ENCODE peak calls at places on chromosomes 6 and 20, in eight cellular contexts. One of them, this sample, is unnamed.
A peak's percentile ranks its signal among the peaks of the same experiment; 100 is the strongest.

GRCh38 chr6:84422380-84422968 is 195.0 kb upstream of the CEP162 start:
- DNase-seq in DMS 273 treated with DMSO at 0.1 percent for 48 hours: no peak
- DNase-seq in activated CD8-positive, alpha-beta memory T cell treated with anti-CD3 and anti-CD28 coated beads for 4 hours: no peak
- DNase-seq in NCI-H82: peak; percentile 63
- DNase-seq in activated T-cell treated with anti-CD3 and anti-CD28 coated beads, Interleukin-2, amount 50 U/mL, for 72 hours: peak; percentile 29
- DNase-seq in T-helper 1 cell: no peak
- DNase-seq in GM04504: no peak
- DNase-seq in NCI-H2029 treated with DMSO at 0.1 percent for 48 hours: no peak
- DNase-seq in this sample: peak; percentile 17

GRCh38 chr20:62378215-62378614 is 8.7 kb upstream of the RPS21 start:
- DNase-seq in NCI-H82: no peak
- DNase-seq in activated T-cell treated with anti-CD3 and anti-CD28 coated beads, Interleukin-2, amount 50 U/mL, for 72 hours: no peak
- DNase-seq in GM04504: no peak
- DNase-seq in activated CD8-positive, alpha-beta memory T cell treated with anti-CD3 and anti-CD28 coated beads for 4 hours: no peak
- DNase-seq in DMS 273 treated with DMSO at 0.1 percent for 48 hours: no peak
- DNase-seq in NCI-H2029 treated with DMSO at 0.1 percent for 48 hours: no peak
- DNase-seq in T-helper 1 cell: no peak
- DNase-seq in this sample: no peak

GRCh38 chr20:51528263-51529026 is 14.1 kb downstream of the NFATC2 start:
- DNase-seq in DMS 273 treated with DMSO at 0.1 percent for 48 hours: no peak
- DNase-seq in NCI-H2029 treated with DMSO at 0.1 percent for 48 hours: no peak
- DNase-seq in activated CD8-positive, alpha-beta memory T cell treated with anti-CD3 and anti-CD28 coated beads for 4 hours: no peak
- DNase-seq in GM04504: no peak
- DNase-seq in NCI-H82: no peak
- DNase-seq in T-helper 1 cell: peak; percentile 42
- DNase-seq in activated T-cell treated with anti-CD3 and anti-CD28 coated beads, Interleukin-2, amount 50 U/mL, for 72 hours: peak; percentile 69
- DNase-seq in this sample: no peak

GRCh38 chr6:84498905-84499304 is 265.5 kb downstream of the TBX18 start:
- DNase-seq in NCI-H2029 treated with DMSO at 0.1 percent for 48 hours: no peak
- DNase-seq in DMS 273 treated with DMSO at 0.1 percent for 48 hours: no peak
- DNase-seq in activated CD8-positive, alpha-beta memory T cell treated with anti-CD3 and anti-CD28 coated beads for 4 hours: no peak
- DNase-seq in NCI-H82: no peak
- DNase-seq in activated T-cell treated with anti-CD3 and anti-CD28 coated beads, Interleukin-2, amount 50 U/mL, for 72 hours: no peak
- DNase-seq in T-helper 1 cell: no peak
- DNase-seq in GM04504: no peak
- DNase-seq in this sample: no peak

GRCh38 chr20:48467622-48468021 is 360.2 kb downstream of the PREX1 start:
- DNase-seq in T-helper 1 cell: no peak
- DNase-seq in activated T-cell treated with anti-CD3 and anti-CD28 coated beads, Interleukin-2, amount 50 U/mL, for 72 hours: peak; percentile 23
- DNase-seq in GM04504: no peak
- DNase-seq in activated CD8-positive, alpha-beta memory T cell treated with anti-CD3 and anti-CD28 coated beads for 4 hours: no peak
- DNase-seq in DMS 273 treated with DMSO at 0.1 percent for 48 hours: no peak
- DNase-seq in NCI-H2029 treated with DMSO at 0.1 percent for 48 hours: no peak
- DNase-seq in NCI-H82: peak; percentile 40
- DNase-seq in this sample: no peak

GRCh38 chr20:40683221-40683893 is 5.7 kb downstream of the MAFB start:
- DNase-seq in DMS 273 treated with DMSO at 0.1 percent for 48 hours: no peak
- DNase-seq in NCI-H82: peak; percentile 13
- DNase-seq in NCI-H2029 treated with DMSO at 0.1 percent for 48 hours: no peak
- DNase-seq in GM04504: no peak
- DNase-seq in T-helper 1 cell: no peak
- DNase-seq in activated CD8-positive, alpha-beta memory T cell treated with anti-CD3 and anti-CD28 coated beads for 4 hours: no peak
- DNase-seq in activated T-cell treated with anti-CD3 and anti-CD28 coated beads, Interleukin-2, amount 50 U/mL, for 72 hours: no peak
- DNase-seq in this sample: no peak

GRCh38 chr6:125942677-125943527 is 13.7 kb upstream of the HINT3 start:
- DNase-seq in NCI-H82: no peak
- DNase-seq in DMS 273 treated with DMSO at 0.1 percent for 48 hours: no peak
- DNase-seq in T-helper 1 cell: no peak
- DNase-seq in activated CD8-positive, alpha-beta memory T cell treated with anti-CD3 and anti-CD28 coated beads for 4 hours: no peak
- DNase-seq in GM04504: no peak
- DNase-seq in activated T-cell treated with anti-CD3 and anti-CD28 coated beads, Interleukin-2, amount 50 U/mL, for 72 hours: no peak
- DNase-seq in NCI-H2029 treated with DMSO at 0.1 percent for 48 hours: no peak
- DNase-seq in this sample: no peak

GRCh38 chr6:81362246-81362645 is 390.2 kb downstream of the TENT5A start:
- DNase-seq in NCI-H82: no peak
- DNase-seq in NCI-H2029 treated with DMSO at 0.1 percent for 48 hours: peak; percentile 20
- DNase-seq in activated T-cell treated with anti-CD3 and anti-CD28 coated beads, Interleukin-2, amount 50 U/mL, for 72 hours: no peak
- DNase-seq in activated CD8-positive, alpha-beta memory T cell treated with anti-CD3 and anti-CD28 coated beads for 4 hours: no peak
- DNase-seq in T-helper 1 cell: no peak
- DNase-seq in GM04504: no peak
- DNase-seq in DMS 273 treated with DMSO at 0.1 percent for 48 hours: no peak
- DNase-seq in this sample: no peak

GRCh38 chr20:48791666-48792071 is 36.1 kb downstream of the PREX1 start:
- DNase-seq in NCI-H82: no peak
- DNase-seq in GM04504: peak; percentile 35
- DNase-seq in DMS 273 treated with DMSO at 0.1 percent for 48 hours: no peak
- DNase-seq in NCI-H2029 treated with DMSO at 0.1 percent for 48 hours: no peak
- DNase-seq in activated CD8-positive, alpha-beta memory T cell treated with anti-CD3 and anti-CD28 coated beads for 4 hours: no peak
- DNase-seq in T-helper 1 cell: no peak
- DNase-seq in activated T-cell treated with anti-CD3 and anti-CD28 coated beads, Interleukin-2, amount 50 U/mL, for 72 hours: no peak
- DNase-seq in this sample: no peak

GRCh38 chr20:21725892-21726291 is 20.4 kb downstream of the PAX1 start:
- DNase-seq in GM04504: no peak
- DNase-seq in DMS 273 treated with DMSO at 0.1 percent for 48 hours: no peak
- DNase-seq in NCI-H82: no peak
- DNase-seq in NCI-H2029 treated with DMSO at 0.1 percent for 48 hours: no peak
- DNase-seq in activated T-cell treated with anti-CD3 and anti-CD28 coated beads, Interleukin-2, amount 50 U/mL, for 72 hours: no peak
- DNase-seq in activated CD8-positive, alpha-beta memory T cell treated with anti-CD3 and anti-CD28 coated beads for 4 hours: no peak
- DNase-seq in T-helper 1 cell: no peak
- DNase-seq in this sample: no peak

GRCh38 chr6:12288211-12288618 is 1.9 kb upstream of the EDN1 start:
- DNase-seq in GM04504: no peak
- DNase-seq in activated T-cell treated with anti-CD3 and anti-CD28 coated beads, Interleukin-2, amount 50 U/mL, for 72 hours: no peak
- DNase-seq in DMS 273 treated with DMSO at 0.1 percent for 48 hours: no peak
- DNase-seq in activated CD8-positive, alpha-beta memory T cell treated with anti-CD3 and anti-CD28 coated beads for 4 hours: no peak
- DNase-seq in T-helper 1 cell: no peak
- DNase-seq in NCI-H2029 treated with DMSO at 0.1 percent for 48 hours: peak; percentile 30
- DNase-seq in NCI-H82: no peak
- DNase-seq in this sample: no peak

GRCh38 chr6:87391334-87391733 is 16.4 kb upstream of the CFAP206 start:
- DNase-seq in NCI-H2029 treated with DMSO at 0.1 percent for 48 hours: peak; percentile 8
- DNase-seq in activated CD8-positive, alpha-beta memory T cell treated with anti-CD3 and anti-CD28 coated beads for 4 hours: no peak
- DNase-seq in T-helper 1 cell: no peak
- DNase-seq in DMS 273 treated with DMSO at 0.1 percent for 48 hours: no peak
- DNase-seq in activated T-cell treated with anti-CD3 and anti-CD28 coated beads, Interleukin-2, amount 50 U/mL, for 72 hours: no peak
- DNase-seq in GM04504: peak; percentile 10
- DNase-seq in NCI-H82: peak; percentile 43
- DNase-seq in this sample: no peak

GRCh38 chr6:146931214-146931613 is 273.0 kb upstream of the STXBP5 start:
- DNase-seq in GM04504: no peak
- DNase-seq in activated T-cell treated with anti-CD3 and anti-CD28 coated beads, Interleukin-2, amount 50 U/mL, for 72 hours: no peak
- DNase-seq in NCI-H2029 treated with DMSO at 0.1 percent for 48 hours: no peak
- DNase-seq in DMS 273 treated with DMSO at 0.1 percent for 48 hours: no peak
- DNase-seq in NCI-H82: peak; percentile 12
- DNase-seq in activated CD8-positive, alpha-beta memory T cell treated with anti-CD3 and anti-CD28 coated beads for 4 hours: no peak
- DNase-seq in T-helper 1 cell: no peak
- DNase-seq in this sample: no peak

GRCh38 chr6:53831956-53832660 is 37.3 kb downstream of the LRRC1 start:
- DNase-seq in GM04504: no peak
- DNase-seq in NCI-H82: no peak
- DNase-seq in T-helper 1 cell: no peak
- DNase-seq in activated T-cell treated with anti-CD3 and anti-CD28 coated beads, Interleukin-2, amount 50 U/mL, for 72 hours: no peak
- DNase-seq in NCI-H2029 treated with DMSO at 0.1 percent for 48 hours: no peak
- DNase-seq in activated CD8-positive, alpha-beta memory T cell treated with anti-CD3 and anti-CD28 coated beads for 4 hours: no peak
- DNase-seq in DMS 273 treated with DMSO at 0.1 percent for 48 hours: no peak
- DNase-seq in this sample: no peak

GRCh38 chr6:158783167-158783450 is 36.1 kb downstream of the EZR start:
- DNase-seq in NCI-H82: no peak
- DNase-seq in T-helper 1 cell: no peak
- DNase-seq in DMS 273 treated with DMSO at 0.1 percent for 48 hours: no peak
- DNase-seq in activated T-cell treated with anti-CD3 and anti-CD28 coated beads, Interleukin-2, amount 50 U/mL, for 72 hours: no peak
- DNase-seq in GM04504: no peak
- DNase-seq in NCI-H2029 treated with DMSO at 0.1 percent for 48 hours: no peak
- DNase-seq in activated CD8-positive, alpha-beta memory T cell treated with anti-CD3 and anti-CD28 coated beads for 4 hours: no peak
- DNase-seq in this sample: no peak

GRCh38 chr6:34688956-34689355 is 7.6 kb downstream of the ILRUN start:
- DNase-seq in NCI-H82: no peak
- DNase-seq in T-helper 1 cell: no peak
- DNase-seq in NCI-H2029 treated with DMSO at 0.1 percent for 48 hours: no peak
- DNase-seq in activated T-cell treated with anti-CD3 and anti-CD28 coated beads, Interleukin-2, amount 50 U/mL, for 72 hours: no peak
- DNase-seq in GM04504: no peak
- DNase-seq in activated CD8-positive, alpha-beta memory T cell treated with anti-CD3 and anti-CD28 coated beads for 4 hours: no peak
- DNase-seq in DMS 273 treated with DMSO at 0.1 percent for 48 hours: no peak
- DNase-seq in this sample: no peak

GRCh38 chr20:19211252-19211651 is 1.2 kb upstream of the SLC24A3 start:
- DNase-seq in activated T-cell treated with anti-CD3 and anti-CD28 coated beads, Interleukin-2, amount 50 U/mL, for 72 hours: no peak
- DNase-seq in activated CD8-positive, alpha-beta memory T cell treated with anti-CD3 and anti-CD28 coated beads for 4 hours: no peak
- DNase-seq in NCI-H2029 treated with DMSO at 0.1 percent for 48 hours: no peak
- DNase-seq in GM04504: no peak
- DNase-seq in T-helper 1 cell: no peak
- DNase-seq in NCI-H82: no peak
- DNase-seq in DMS 273 treated with DMSO at 0.1 percent for 48 hours: no peak
- DNase-seq in this sample: no peak

GRCh38 chr20:8330785-8331699 is 199.0 kb downstream of the PLCB1 start:
- DNase-seq in activated CD8-positive, alpha-beta memory T cell treated with anti-CD3 and anti-CD28 coated beads for 4 hours: no peak
- DNase-seq in GM04504: no peak
- DNase-seq in T-helper 1 cell: no peak
- DNase-seq in NCI-H82: no peak
- DNase-seq in activated T-cell treated with anti-CD3 and anti-CD28 coated beads, Interleukin-2, amount 50 U/mL, for 72 hours: no peak
- DNase-seq in DMS 273 treated with DMSO at 0.1 percent for 48 hours: no peak
- DNase-seq in NCI-H2029 treated with DMSO at 0.1 percent for 48 hours: no peak
- DNase-seq in this sample: no peak

GRCh38 chr6:491233-491632 is 99.7 kb downstream of the IRF4 start:
- DNase-seq in NCI-H82: no peak
- DNase-seq in T-helper 1 cell: no peak
- DNase-seq in NCI-H2029 treated with DMSO at 0.1 percent for 48 hours: no peak
- DNase-seq in activated CD8-positive, alpha-beta memory T cell treated with anti-CD3 and anti-CD28 coated beads for 4 hours: no peak
- DNase-seq in DMS 273 treated with DMSO at 0.1 percent for 48 hours: no peak
- DNase-seq in activated T-cell treated with anti-CD3 and anti-CD28 coated beads, Interleukin-2, amount 50 U/mL, for 72 hours: peak; percentile 63
- DNase-seq in GM04504: no peak
- DNase-seq in this sample: no peak

GRCh38 chr6:97819680-97820079 is 536.7 kb upstream of the MMS22L start:
- DNase-seq in NCI-H2029 treated with DMSO at 0.1 percent for 48 hours: no peak
- DNase-seq in T-helper 1 cell: no peak
- DNase-seq in activated CD8-positive, alpha-beta memory T cell treated with anti-CD3 and anti-CD28 coated beads for 4 hours: no peak
- DNase-seq in activated T-cell treated with anti-CD3 and anti-CD28 coated beads, Interleukin-2, amount 50 U/mL, for 72 hours: no peak
- DNase-seq in GM04504: no peak
- DNase-seq in DMS 273 treated with DMSO at 0.1 percent for 48 hours: no peak
- DNase-seq in NCI-H82: no peak
- DNase-seq in this sample: no peak

GRCh38 chr6:29696147-29697129 is 15.5 kb upstream of the ZFP57 start:
- DNase-seq in NCI-H2029 treated with DMSO at 0.1 percent for 48 hours: no peak
- DNase-seq in activated T-cell treated with anti-CD3 and anti-CD28 coated beads, Interleukin-2, amount 50 U/mL, for 72 hours: no peak
- DNase-seq in GM04504: no peak
- DNase-seq in NCI-H82: peak; percentile 31
- DNase-seq in T-helper 1 cell: no peak
- DNase-seq in DMS 273 treated with DMSO at 0.1 percent for 48 hours: no peak
- DNase-seq in activated CD8-positive, alpha-beta memory T cell treated with anti-CD3 and anti-CD28 coated beads for 4 hours: no peak
- DNase-seq in this sample: no peak

GRCh38 chr20:59074456-59074855 is 31.9 kb upstream of the PRELID3B start:
- DNase-seq in DMS 273 treated with DMSO at 0.1 percent for 48 hours: no peak
- DNase-seq in NCI-H82: no peak
- DNase-seq in activated T-cell treated with anti-CD3 and anti-CD28 coated beads, Interleukin-2, amount 50 U/mL, for 72 hours: peak; percentile 20
- DNase-seq in NCI-H2029 treated with DMSO at 0.1 percent for 48 hours: no peak
- DNase-seq in GM04504: no peak
- DNase-seq in activated CD8-positive, alpha-beta memory T cell treated with anti-CD3 and anti-CD28 coated beads for 4 hours: no peak
- DNase-seq in T-helper 1 cell: no peak
- DNase-seq in this sample: no peak

GRCh38 chr6:79601020-79601609 is 30.0 kb upstream of the SH3BGRL2 start:
- DNase-seq in T-helper 1 cell: no peak
- DNase-seq in NCI-H2029 treated with DMSO at 0.1 percent for 48 hours: no peak
- DNase-seq in DMS 273 treated with DMSO at 0.1 percent for 48 hours: no peak
- DNase-seq in activated CD8-positive, alpha-beta memory T cell treated with anti-CD3 and anti-CD28 coated beads for 4 hours: no peak
- DNase-seq in activated T-cell treated with anti-CD3 and anti-CD28 coated beads, Interleukin-2, amount 50 U/mL, for 72 hours: no peak
- DNase-seq in GM04504: peak; percentile 12
- DNase-seq in NCI-H82: no peak
- DNase-seq in this sample: peak; percentile 39

GRCh38 chr20:41141153-41141815 is 3.9 kb downstream of the PLCG1 start:
- DNase-seq in activated T-cell treated with anti-CD3 and anti-CD28 coated beads, Interleukin-2, amount 50 U/mL, for 72 hours: no peak
- DNase-seq in activated CD8-positive, alpha-beta memory T cell treated with anti-CD3 and anti-CD28 coated beads for 4 hours: no peak
- DNase-seq in GM04504: no peak
- DNase-seq in NCI-H82: no peak
- DNase-seq in NCI-H2029 treated with DMSO at 0.1 percent for 48 hours: no peak
- DNase-seq in DMS 273 treated with DMSO at 0.1 percent for 48 hours: no peak
- DNase-seq in T-helper 1 cell: no peak
- DNase-seq in this sample: no peak

GRCh38 chr6:126181890-126182289 is 158.0 kb upstream of the CENPW start:
- DNase-seq in activated T-cell treated with anti-CD3 and anti-CD28 coated beads, Interleukin-2, amount 50 U/mL, for 72 hours: no peak
- DNase-seq in T-helper 1 cell: no peak
- DNase-seq in NCI-H82: no peak
- DNase-seq in DMS 273 treated with DMSO at 0.1 percent for 48 hours: no peak
- DNase-seq in NCI-H2029 treated with DMSO at 0.1 percent for 48 hours: no peak
- DNase-seq in GM04504: no peak
- DNase-seq in activated CD8-positive, alpha-beta memory T cell treated with anti-CD3 and anti-CD28 coated beads for 4 hours: no peak
- DNase-seq in this sample: no peak

GRCh38 chr20:62025832-62026563 is 39.7 kb downstream of the TAF4 start:
- DNase-seq in activated CD8-positive, alpha-beta memory T cell treated with anti-CD3 and anti-CD28 coated beads for 4 hours: no peak
- DNase-seq in DMS 273 treated with DMSO at 0.1 percent for 48 hours: no peak
- DNase-seq in NCI-H2029 treated with DMSO at 0.1 percent for 48 hours: no peak
- DNase-seq in T-helper 1 cell: no peak
- DNase-seq in NCI-H82: peak; percentile 20
- DNase-seq in activated T-cell treated with anti-CD3 and anti-CD28 coated beads, Interleukin-2, amount 50 U/mL, for 72 hours: peak; percentile 6
- DNase-seq in GM04504: peak; percentile 35
- DNase-seq in this sample: no peak

GRCh38 chr20:38373231-38373867 is 27.1 kb downstream of the LBP start:
- DNase-seq in activated CD8-positive, alpha-beta memory T cell treated with anti-CD3 and anti-CD28 coated beads for 4 hours: no peak
- DNase-seq in NCI-H2029 treated with DMSO at 0.1 percent for 48 hours: no peak
- DNase-seq in T-helper 1 cell: no peak
- DNase-seq in activated T-cell treated with anti-CD3 and anti-CD28 coated beads, Interleukin-2, amount 50 U/mL, for 72 hours: no peak
- DNase-seq in GM04504: no peak
- DNase-seq in DMS 273 treated with DMSO at 0.1 percent for 48 hours: no peak
- DNase-seq in NCI-H82: no peak
- DNase-seq in this sample: no peak

GRCh38 chr6:9136141-9136865 is 701.0 kb upstream of the SLC35B3 start:
- DNase-seq in activated T-cell treated with anti-CD3 and anti-CD28 coated beads, Interleukin-2, amount 50 U/mL, for 72 hours: no peak
- DNase-seq in DMS 273 treated with DMSO at 0.1 percent for 48 hours: no peak
- DNase-seq in NCI-H2029 treated with DMSO at 0.1 percent for 48 hours: no peak
- DNase-seq in NCI-H82: no peak
- DNase-seq in T-helper 1 cell: no peak
- DNase-seq in GM04504: no peak
- DNase-seq in activated CD8-positive, alpha-beta memory T cell treated with anti-CD3 and anti-CD28 coated beads for 4 hours: no peak
- DNase-seq in this sample: no peak

GRCh38 chr6:97440590-97441176 is 157.7 kb upstream of the MMS22L start:
- DNase-seq in NCI-H82: peak; percentile 86
- DNase-seq in NCI-H2029 treated with DMSO at 0.1 percent for 48 hours: no peak
- DNase-seq in GM04504: peak; percentile 5
- DNase-seq in T-helper 1 cell: no peak
- DNase-seq in activated CD8-positive, alpha-beta memory T cell treated with anti-CD3 and anti-CD28 coated beads for 4 hours: no peak
- DNase-seq in DMS 273 treated with DMSO at 0.1 percent for 48 hours: peak; percentile 19
- DNase-seq in activated T-cell treated with anti-CD3 and anti-CD28 coated beads, Interleukin-2, amount 50 U/mL, for 72 hours: no peak
- DNase-seq in this sample: peak; percentile 12

GRCh38 chr6:129605962-129606361 is 104.0 kb downstream of the ARHGAP18 start:
- DNase-seq in GM04504: no peak
- DNase-seq in activated T-cell treated with anti-CD3 and anti-CD28 coated beads, Interleukin-2, amount 50 U/mL, for 72 hours: no peak
- DNase-seq in DMS 273 treated with DMSO at 0.1 percent for 48 hours: no peak
- DNase-seq in T-helper 1 cell: no peak
- DNase-seq in NCI-H2029 treated with DMSO at 0.1 percent for 48 hours: no peak
- DNase-seq in NCI-H82: no peak
- DNase-seq in activated CD8-positive, alpha-beta memory T cell treated with anti-CD3 and anti-CD28 coated beads for 4 hours: no peak
- DNase-seq in this sample: no peak

GRCh38 chr6:69791065-69791471 is 5.7 kb downstream of the LMBRD1 start:
- DNase-seq in NCI-H2029 treated with DMSO at 0.1 percent for 48 hours: no peak
- DNase-seq in GM04504: no peak
- DNase-seq in activated T-cell treated with anti-CD3 and anti-CD28 coated beads, Interleukin-2, amount 50 U/mL, for 72 hours: no peak
- DNase-seq in NCI-H82: no peak
- DNase-seq in DMS 273 treated with DMSO at 0.1 percent for 48 hours: no peak
- DNase-seq in activated CD8-positive, alpha-beta memory T cell treated with anti-CD3 and anti-CD28 coated beads for 4 hours: no peak
- DNase-seq in T-helper 1 cell: no peak
- DNase-seq in this sample: no peak

GRCh38 chr6:43743682-43744381 is 26.2 kb upstream of the VEGFA start:
- DNase-seq in activated CD8-positive, alpha-beta memory T cell treated with anti-CD3 and anti-CD28 coated beads for 4 hours: no peak
- DNase-seq in DMS 273 treated with DMSO at 0.1 percent for 48 hours: no peak
- DNase-seq in T-helper 1 cell: no peak
- DNase-seq in activated T-cell treated with anti-CD3 and anti-CD28 coated beads, Interleukin-2, amount 50 U/mL, for 72 hours: no peak
- DNase-seq in GM04504: no peak
- DNase-seq in NCI-H82: no peak
- DNase-seq in NCI-H2029 treated with DMSO at 0.1 percent for 48 hours: no peak
- DNase-seq in this sample: no peak

GRCh38 chr6:16130932-16131387 is 2.1 kb downstream of the MYLIP start:
- DNase-seq in NCI-H2029 treated with DMSO at 0.1 percent for 48 hours: peak; percentile 90
- DNase-seq in T-helper 1 cell: peak; percentile 49
- DNase-seq in DMS 273 treated with DMSO at 0.1 percent for 48 hours: peak; percentile 31
- DNase-seq in GM04504: no peak
- DNase-seq in NCI-H82: peak; percentile 31
- DNase-seq in activated CD8-positive, alpha-beta memory T cell treated with anti-CD3 and anti-CD28 coated beads for 4 hours: no peak
- DNase-seq in activated T-cell treated with anti-CD3 and anti-CD28 coated beads, Interleukin-2, amount 50 U/mL, for 72 hours: peak; percentile 43
- DNase-seq in this sample: no peak

GRCh38 chr6:136173519-136174507 is 76.3 kb downstream of the MTFR2 start:
- DNase-seq in NCI-H2029 treated with DMSO at 0.1 percent for 48 hours: no peak
- DNase-seq in activated T-cell treated with anti-CD3 and anti-CD28 coated beads, Interleukin-2, amount 50 U/mL, for 72 hours: peak; percentile 2
- DNase-seq in NCI-H82: no peak
- DNase-seq in GM04504: no peak
- DNase-seq in T-helper 1 cell: no peak
- DNase-seq in DMS 273 treated with DMSO at 0.1 percent for 48 hours: no peak
- DNase-seq in activated CD8-positive, alpha-beta memory T cell treated with anti-CD3 and anti-CD28 coated beads for 4 hours: no peak
- DNase-seq in this sample: no peak

This sample was measured in Panc1.